ENCODE peak calls at places on chromosomes 6 and 20, in eight cellular contexts. One of them, this sample, is unnamed. For H3K4me1, the result is how much of the 10 kb centered on the place peaks cover.

GRCh38 chr20:50969912-50970311 is 11.3 kb downstream of the MOCS3 start:
- DNase-seq in MM.1S: no peak
- DNase-seq in GM23338: no peak
- DNase-seq in neural progenitor cell: no peak
- DNase-seq in HCT116: no peak
- DNase-seq in SK-N-SH: no peak
- DNase-seq in GM23248: no peak
- DNase-seq in PC-3: no peak
- DNase-seq in this sample: no peak

GRCh38 chr6:125066140-125066539 is 87.4 kb upstream of the TPD52L1 start:
- DNase-seq in HCT116: no peak
- DNase-seq in SK-N-SH: no peak
- DNase-seq in neural progenitor cell: no peak
- DNase-seq in GM23248: no peak
- DNase-seq in PC-3: no peak
- DNase-seq in GM23338: no peak
- DNase-seq in MM.1S: no peak
- DNase-seq in this sample: no peak

GRCh38 chr6:117477988-117478852 is 4.3 kb upstream of the DCBLD1 start:
- DNase-seq in GM23338: peak
- DNase-seq in GM23248: no peak
- DNase-seq in neural progenitor cell: peak
- DNase-seq in MM.1S: peak
- DNase-seq in HCT116: no peak
- DNase-seq in PC-3: no peak
- DNase-seq in SK-N-SH: no peak
- DNase-seq in this sample: peak

GRCh38 chr6:165515963-165516624 is 146.9 kb downstream of the PDE10A start:
- DNase-seq in neural progenitor cell: no peak
- DNase-seq in MM.1S: no peak
- DNase-seq in GM23248: no peak
- DNase-seq in GM23338: no peak
- DNase-seq in HCT116: peak
- DNase-seq in SK-N-SH: no peak
- DNase-seq in PC-3: peak
- DNase-seq in this sample: no peak

GRCh38 chr20:48797275-48797825 is 30.4 kb downstream of the PREX1 start:
- DNase-seq in MM.1S: no peak
- DNase-seq in GM23248: no peak
- DNase-seq in PC-3: no peak
- DNase-seq in HCT116: no peak
- DNase-seq in neural progenitor cell: peak
- DNase-seq in GM23338: no peak
- DNase-seq in SK-N-SH: no peak
- DNase-seq in this sample: no peak

GRCh38 chr20:58039569-58040092 is 188.8 kb downstream of the ANKRD60 start:
- DNase-seq in GM23248: no peak
- DNase-seq in PC-3: no peak
- DNase-seq in MM.1S: no peak
- DNase-seq in neural progenitor cell: no peak
- DNase-seq in SK-N-SH: peak
- DNase-seq in GM23338: no peak
- DNase-seq in HCT116: no peak
- DNase-seq in this sample: no peak

GRCh38 chr20:51861726-51862466 is 59.6 kb upstream of the SALL4 start:
- DNase-seq in GM23248: no peak
- DNase-seq in MM.1S: no peak
- DNase-seq in HCT116: no peak
- DNase-seq in PC-3: no peak
- DNase-seq in SK-N-SH: no peak
- DNase-seq in GM23338: peak
- DNase-seq in neural progenitor cell: peak
- DNase-seq in this sample: no peak

GRCh38 chr20:58308680-58309527 is 611 bp upstream of the RAB22A start:
- DNase-seq in PC-3: peak
- DNase-seq in neural progenitor cell: peak
- DNase-seq in GM23248: peak
- DNase-seq in GM23338: peak
- DNase-seq in SK-N-SH: peak
- DNase-seq in HCT116: no peak
- DNase-seq in MM.1S: peak
- DNase-seq in this sample: peak

GRCh38 chr6:144394209-144394608 is 109.1 kb downstream of the UTRN start:
- DNase-seq in HCT116: no peak
- DNase-seq in GM23248: no peak
- DNase-seq in PC-3: no peak
- DNase-seq in GM23338: no peak
- DNase-seq in SK-N-SH: no peak
- DNase-seq in MM.1S: no peak
- DNase-seq in neural progenitor cell: no peak
- DNase-seq in this sample: no peak

GRCh38 chr6:153618371-153619328 is 420.4 kb upstream of the OPRM1 start:
- DNase-seq in neural progenitor cell: no peak
- DNase-seq in SK-N-SH: no peak
- DNase-seq in GM23248: no peak
- DNase-seq in MM.1S: no peak
- DNase-seq in GM23338: no peak
- DNase-seq in PC-3: no peak
- DNase-seq in HCT116: no peak
- DNase-seq in this sample: no peak

GRCh38 chr6:16352258-16352635 is 113.9 kb downstream of the GMPR start:
- DNase-seq in GM23248: peak
- DNase-seq in neural progenitor cell: no peak
- DNase-seq in MM.1S: no peak
- DNase-seq in SK-N-SH: no peak
- DNase-seq in HCT116: no peak
- DNase-seq in GM23338: no peak
- DNase-seq in PC-3: no peak
- DNase-seq in this sample: no peak

GRCh38 chr6:157261606-157262005 is 61.7 kb downstream of the TMEM242 start:
- DNase-seq in neural progenitor cell: no peak
- DNase-seq in PC-3: no peak
- DNase-seq in HCT116: no peak
- DNase-seq in SK-N-SH: no peak
- DNase-seq in GM23248: no peak
- DNase-seq in GM23338: no peak
- DNase-seq in MM.1S: no peak
- DNase-seq in this sample: no peak

GRCh38 chr6:106519460-106520394 is 109.6 kb downstream of the RTN4IP1 start:
- DNase-seq in neural progenitor cell: no peak
- DNase-seq in GM23248: peak
- DNase-seq in MM.1S: no peak
- DNase-seq in GM23338: no peak
- DNase-seq in PC-3: peak
- DNase-seq in HCT116: peak
- DNase-seq in SK-N-SH: no peak
- DNase-seq in this sample: peak

GRCh38 chr20:4441191-4441590 is 280.5 kb upstream of the PRND start:
- DNase-seq in GM23338: no peak
- DNase-seq in SK-N-SH: no peak
- DNase-seq in GM23248: peak
- DNase-seq in neural progenitor cell: no peak
- DNase-seq in HCT116: no peak
- DNase-seq in PC-3: no peak
- DNase-seq in MM.1S: no peak
- DNase-seq in this sample: no peak

GRCh38 chr6:11217360-11218076 is 14.9 kb downstream of the NEDD9 start:
- DNase-seq in GM23248: no peak
- DNase-seq in MM.1S: no peak
- DNase-seq in PC-3: peak
- DNase-seq in SK-N-SH: no peak
- DNase-seq in neural progenitor cell: no peak
- DNase-seq in GM23338: no peak
- DNase-seq in HCT116: no peak
- DNase-seq in this sample: peak

GRCh38 chr6:31834367-31834703 is 6.8 kb downstream of the HSPA1B start:
- DNase-seq in SK-N-SH: peak
- DNase-seq in MM.1S: peak
- DNase-seq in GM23248: peak
- DNase-seq in GM23338: peak
- DNase-seq in neural progenitor cell: peak
- DNase-seq in HCT116: peak
- DNase-seq in PC-3: peak
- DNase-seq in this sample: peak

DNA sequence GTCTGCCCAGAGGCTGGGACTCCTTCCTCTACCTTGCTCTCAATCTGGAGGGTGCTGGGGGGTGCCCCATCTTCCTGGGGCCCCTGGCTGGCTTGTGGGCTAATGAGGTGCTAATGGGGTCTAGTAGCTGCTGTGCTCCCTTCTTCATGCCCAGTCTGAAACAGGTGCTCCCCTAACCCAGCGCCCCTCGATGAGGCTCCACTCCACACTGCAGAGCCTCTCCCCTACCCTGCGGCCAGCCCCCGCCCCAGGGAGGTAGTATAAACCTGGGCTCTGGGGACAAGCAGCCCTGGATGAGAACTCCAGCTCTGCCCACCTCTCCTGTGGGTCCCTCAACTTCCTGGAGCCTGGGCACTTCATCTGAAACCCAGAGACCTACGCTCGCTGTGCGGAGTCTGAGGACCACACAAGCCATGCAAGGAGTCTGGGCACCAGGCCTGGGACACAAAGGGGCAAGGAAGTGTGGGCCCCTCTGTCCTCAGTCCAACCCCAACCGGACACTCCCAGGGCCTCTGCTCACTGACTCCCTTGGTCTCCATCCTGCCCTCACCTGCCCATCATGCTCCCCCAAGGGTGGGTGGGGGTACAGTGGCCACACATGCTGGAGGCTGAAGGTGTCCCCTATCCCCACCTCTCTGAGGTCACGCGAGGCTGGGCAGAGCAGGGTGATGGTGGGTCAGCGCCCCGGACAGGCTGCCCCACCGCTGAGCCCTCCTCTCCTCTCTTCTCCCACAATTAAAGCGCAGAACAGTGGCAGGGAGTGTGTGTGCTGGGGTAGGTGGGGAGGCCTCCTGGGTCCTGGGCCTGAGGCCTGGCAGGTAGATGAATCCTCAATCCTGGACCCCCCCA is 6.2 kb downstream of the RPL10A start:
- DNase-seq in HCT116: no peak
- DNase-seq in SK-N-SH: no peak
- DNase-seq in neural progenitor cell: no peak
- DNase-seq in MM.1S: no peak
- DNase-seq in GM23338: peak
- DNase-seq in GM23248: no peak
- DNase-seq in PC-3: no peak
- DNase-seq in this sample: no peak
- H3K27ac ChIP-seq in HCT116: peak
- H3K27ac ChIP-seq in SK-N-SH: no peak
- H3K27ac ChIP-seq in neural progenitor cell: peak
- H3K27ac ChIP-seq in MM.1S: no peak
- H3K27ac ChIP-seq in GM23338: peak
- H3K27ac ChIP-seq in GM23248: no peak
- H3K27ac ChIP-seq in PC-3: no peak
- H3K27ac ChIP-seq in this sample: no peak

DNA sequence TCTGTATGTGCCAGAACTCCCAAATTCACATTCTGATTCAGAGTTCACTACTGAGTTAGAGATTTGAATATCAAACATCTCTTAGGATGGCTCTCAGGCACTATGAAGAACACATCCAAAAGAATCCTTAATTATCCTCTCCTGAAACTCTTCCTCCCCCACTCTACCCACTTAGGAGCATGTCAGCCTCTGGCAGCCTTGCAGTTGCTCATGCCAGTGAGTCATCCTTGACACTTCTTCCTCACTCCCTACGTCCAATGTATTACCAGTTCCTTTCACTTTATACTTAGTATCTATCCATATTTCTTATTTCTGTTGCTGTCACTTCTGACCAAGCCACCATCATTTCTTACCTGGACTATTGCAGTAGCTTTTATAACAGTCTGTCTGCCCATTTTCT is 192.0 kb upstream of the IMPG1 start:
- DNase-seq in SK-N-SH: no peak
- DNase-seq in neural progenitor cell: no peak
- DNase-seq in MM.1S: no peak
- DNase-seq in GM23338: no peak
- DNase-seq in HCT116: no peak
- DNase-seq in GM23248: peak
- DNase-seq in PC-3: peak
- DNase-seq in this sample: no peak
- TF ChIP-seq EZH2phosphoT487 in SK-N-SH: no peak
- TF ChIP-seq EZH2phosphoT487 in neural progenitor cell: no peak
- TF ChIP-seq EZH2phosphoT487 in MM.1S: no peak
- TF ChIP-seq EZH2phosphoT487 in GM23338: no peak
- TF ChIP-seq EZH2phosphoT487 in HCT116: no peak
- TF ChIP-seq EZH2phosphoT487 in GM23248: no peak
- TF ChIP-seq EZH2phosphoT487 in PC-3: no peak
- TF ChIP-seq EZH2phosphoT487 in this sample: no peak

GRCh38 chr20:47574616-47575401 is 73.1 kb downstream of the NCOA3 start:
- DNase-seq in HCT116: no peak
- DNase-seq in MM.1S: peak
- DNase-seq in PC-3: peak
- DNase-seq in GM23248: no peak
- DNase-seq in neural progenitor cell: no peak
- DNase-seq in GM23338: peak
- DNase-seq in SK-N-SH: peak
- DNase-seq in this sample: no peak
- H3K4me1 ChIP-seq in HCT116: half or more
- H3K4me1 ChIP-seq in MM.1S: under half
- H3K4me1 ChIP-seq in PC-3: under half
- H3K4me1 ChIP-seq in GM23248: under half
- H3K4me1 ChIP-seq in neural progenitor cell: under half
- H3K4me1 ChIP-seq in GM23338: under half
- H3K4me1 ChIP-seq in SK-N-SH: under half
- H3K4me1 ChIP-seq in this sample: under half

GRCh38 chr6:8655670-8656454 is 220.5 kb upstream of the SLC35B3 start:
- DNase-seq in GM23338: no peak
- DNase-seq in MM.1S: no peak
- DNase-seq in SK-N-SH: no peak
- DNase-seq in PC-3: no peak
- DNase-seq in HCT116: no peak
- DNase-seq in GM23248: no peak
- DNase-seq in neural progenitor cell: no peak
- DNase-seq in this sample: no peak

GRCh38 chr6:8652710-8653109 is 217.4 kb upstream of the SLC35B3 start:
- DNase-seq in PC-3: no peak
- DNase-seq in GM23248: no peak
- DNase-seq in GM23338: peak
- DNase-seq in HCT116: no peak
- DNase-seq in MM.1S: no peak
- DNase-seq in SK-N-SH: no peak
- DNase-seq in neural progenitor cell: no peak
- DNase-seq in this sample: no peak

GRCh38 chr6:8657522-8657921 is 222.2 kb upstream of the SLC35B3 start:
- DNase-seq in MM.1S: no peak
- DNase-seq in PC-3: no peak
- DNase-seq in GM23338: no peak
- DNase-seq in HCT116: no peak
- DNase-seq in SK-N-SH: no peak
- DNase-seq in neural progenitor cell: no peak
- DNase-seq in GM23248: no peak
- DNase-seq in this sample: no peak

DNA sequence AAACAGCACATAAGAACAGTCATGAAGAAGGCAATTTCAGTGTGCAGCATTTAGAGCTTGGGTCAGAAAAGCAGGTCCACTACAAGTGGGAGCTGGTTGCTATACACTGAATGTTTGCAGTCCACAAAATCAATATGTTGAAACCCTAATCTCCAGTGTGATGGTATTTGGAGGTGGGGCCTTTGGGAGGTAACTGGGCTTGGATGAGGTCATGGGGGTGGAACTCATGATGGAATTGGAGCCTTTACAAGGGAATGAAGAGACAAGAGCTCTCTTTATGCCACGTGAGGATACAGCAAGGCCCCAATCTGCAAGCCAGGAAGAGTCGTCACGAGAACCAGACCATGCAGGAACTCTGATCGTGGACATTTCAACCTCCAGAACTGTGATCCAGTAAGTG is 216.7 kb upstream of the SLC35B3 start:
- DNase-seq in GM23338: no peak
- DNase-seq in SK-N-SH: no peak
- DNase-seq in neural progenitor cell: no peak
- DNase-seq in HCT116: no peak
- DNase-seq in PC-3: no peak
- DNase-seq in MM.1S: no peak
- DNase-seq in GM23248: no peak
- DNase-seq in this sample: peak
- H3K27ac ChIP-seq in GM23338: no peak
- H3K27ac ChIP-seq in SK-N-SH: no peak
- H3K27ac ChIP-seq in neural progenitor cell: no peak
- H3K27ac ChIP-seq in HCT116: no peak
- H3K27ac ChIP-seq in PC-3: no peak
- H3K27ac ChIP-seq in MM.1S: no peak
- H3K27ac ChIP-seq in GM23248: no peak
- H3K27ac ChIP-seq in this sample: peak